ENCODE peak calls at places on chromosome 1, in six cellular contexts. W is GM12891, H is K562, E is GM12878, T is HepG2, Z is H1. V is an unnamed sample.

GRCh38 chr1:167141963-167142362 is 48.1 kb downstream of the STYXL2 start:
- DNase-seq in W (no peak), H (no peak), E (no peak), T (no peak), Z (no peak), V (no peak)

GRCh38 chr1:101438359-101438758 is 201.5 kb downstream of the S1PR1 start:
- DNase-seq in W (no peak), H (no peak), E (no peak), T (peak), Z (no peak), V (no peak)

GRCh38 chr1:96834986-96835385 is 113.4 kb downstream of the PTBP2 start:
- DNase-seq in W (no peak), H (no peak), E (no peak), T (no peak), Z (no peak), V (no peak)

GRCh38 chr1:108877858-108878257 is 1.1 kb downstream of the GPSM2 start:
- DNase-seq in W (no peak), H (no peak), E (no peak), T (no peak), Z (no peak), V (no peak)

GRCh38 chr1:101388904-101389546 is 152.2 kb downstream of the S1PR1 start:
- DNase-seq in W (no peak), H (no peak), E (peak), T (no peak), Z (no peak), V (no peak)

GRCh38 chr1:231315887-231316286 is 21.8 kb downstream of the EXOC8 start:
- DNase-seq in W (peak), H (peak), E (no peak), T (peak), Z (peak), V (peak)

GRCh38 chr1:58391056-58391455 is 155.5 kb downstream of the OMA1 start:
- DNase-seq in W (no peak), H (no peak), E (no peak), T (no peak), Z (no peak), V (no peak)

GRCh38 chr1:152107289-152107983 is 7.8 kb downstream of the TCHH start:
- DNase-seq in W (no peak), H (no peak), E (no peak), T (no peak), Z (no peak), V (no peak)

GRCh38 chr1:8886589-8886988 is 8.1 kb upstream of the ENO1 start:
- DNase-seq in W (no peak), H (no peak), E (no peak), T (no peak), Z (no peak), V (no peak)

GRCh38 chr1:12063141-12064072 is at the start of gene TNFRSF8:
- DNase-seq in W (no peak), H (peak), E (no peak), T (no peak), Z (no peak), V (no peak)

GRCh38 chr1:118773656-118774055 is 214.5 kb downstream of the TBX15 start:
- DNase-seq in W (no peak), H (no peak), E (no peak), T (no peak), Z (no peak), V (no peak)

GRCh38 chr1:164801791-164802572 is 243.0 kb downstream of the PBX1 start:
- DNase-seq in W (no peak), H (no peak), E (no peak), T (no peak), Z (no peak), V (no peak)

GRCh38 chr1:31064685-31065309 is 720 bp downstream of the PUM1 start:
- DNase-seq in W (peak), H (peak), E (no peak), T (peak), Z (no peak), V (peak)

GRCh38 chr1:21864730-21865129 is 52.7 kb downstream of the LDLRAD2 start:
- DNase-seq in W (no peak), H (no peak), E (no peak), T (no peak), Z (no peak), V (no peak)

GRCh38 chr1:21866629-21867009 is 54.6 kb downstream of the LDLRAD2 start:
- DNase-seq in W (no peak), H (no peak), E (no peak), T (no peak), Z (no peak), V (no peak)

GRCh38 chr1:21863981-21864380 is 51.9 kb downstream of the LDLRAD2 start:
- DNase-seq in W (no peak), H (no peak), E (no peak), T (no peak), Z (no peak), V (no peak)

GRCh38 chr1:21865609-21865942 is 53.5 kb downstream of the LDLRAD2 start:
- DNase-seq in W (no peak), H (no peak), E (no peak), T (no peak), Z (no peak), V (no peak)

GRCh38 chr1:21865943-21866628 is 54.0 kb downstream of the LDLRAD2 start:
- DNase-seq in W (peak), H (peak), E (peak), T (peak), Z (peak), V (peak)
- TF ChIP-seq POLR2A in W (no peak), H (no peak), E (no peak), T (no peak), Z (no peak), V (no peak)

DNA sequence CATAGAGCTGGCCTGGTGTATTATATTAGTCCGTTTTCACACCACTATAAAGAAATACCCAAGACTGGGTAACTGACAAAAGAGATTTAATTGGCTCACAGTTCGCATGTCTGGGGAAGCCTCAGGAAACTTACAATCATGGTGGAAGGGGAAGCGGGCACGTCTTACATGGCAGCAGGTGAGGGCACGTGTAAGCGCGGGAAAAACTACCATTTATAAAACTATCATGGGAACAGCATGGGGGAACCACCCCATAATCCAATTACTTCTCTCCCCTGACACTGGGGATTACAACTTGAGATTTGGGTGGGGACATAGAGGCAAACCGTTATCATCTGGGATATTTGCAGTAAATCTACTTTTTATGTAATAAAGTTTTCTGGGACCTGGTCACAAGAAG is 6.8 kb downstream of the IER5 start:
- DNase-seq in W (no peak), H (no peak), E (no peak), T (no peak), Z (no peak), V (no peak)
- TF ChIP-seq TAF1 in W (no peak), H (no peak), E (no peak), T (no peak), Z (no peak), V (no peak)

GRCh38 chr1:215566556-215567490 is at the start of gene KCTD3:
- DNase-seq in W (no peak), H (peak), E (no peak), T (peak), Z (no peak), V (no peak)
- TF ChIP-seq POLR2A in W (no peak), H (peak), E (peak), T (peak), Z (peak), V (peak)

GRCh38 chr1:18750600-18750999 is 108.9 kb downstream of the TAS1R2 start:
- DNase-seq in W (no peak), H (no peak), E (no peak), T (no peak), Z (no peak), V (no peak)
- TF ChIP-seq TAF1 in W (no peak), H (no peak), E (no peak), T (no peak), Z (no peak), V (no peak)

GRCh38 chr1:206635080-206635982 is at the start of gene DYRK3:
- DNase-seq in W (peak), H (peak), E (peak), T (peak), Z (peak), V (peak)
- TF ChIP-seq POLR2A in W (peak), H (peak), E (peak), T (peak), Z (peak), V (peak)

GRCh38 chr1:94095112-94095637 is 25.8 kb downstream of the ABCA4 start:
- DNase-seq in W (no peak), H (no peak), E (no peak), T (no peak), Z (no peak), V (no peak)
- TF ChIP-seq TAF1 in W (no peak), H (no peak), E (no peak), T (no peak), Z (no peak), V (no peak)

DNA sequence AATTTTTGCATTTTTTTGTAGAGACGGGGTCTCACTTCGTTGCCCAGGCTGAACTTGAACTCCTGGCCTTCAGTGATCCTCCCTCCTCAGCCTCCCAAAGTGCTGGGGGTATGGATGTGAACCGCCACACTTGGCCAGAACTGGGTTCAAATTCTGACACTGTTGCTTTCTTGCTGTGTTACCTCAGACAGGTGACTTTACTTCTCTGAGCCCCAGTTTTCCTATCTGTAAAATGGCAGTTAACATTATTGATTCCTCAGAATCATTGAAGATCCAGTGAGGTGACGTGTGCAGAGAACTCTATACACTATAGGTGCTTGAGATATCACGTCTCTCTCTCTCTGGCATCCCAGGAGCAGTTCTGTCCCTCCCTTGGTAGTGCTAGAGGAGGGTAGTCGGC is 3.0 kb upstream of the HPCA start:
- DNase-seq in W (no peak), H (no peak), E (no peak), T (no peak), Z (no peak), V (no peak)
- TF ChIP-seq POLR2A in W (no peak), H (no peak), E (no peak), T (no peak), Z (no peak), V (no peak)

GRCh38 chr1:35369922-35370671 is 101.6 kb downstream of the ZMYM4 start:
- DNase-seq in W (no peak), H (peak), E (no peak), T (no peak), Z (no peak), V (no peak)
- TF ChIP-seq TAF1 in W (no peak), H (no peak), E (no peak), T (no peak), Z (no peak), V (no peak)

DNA sequence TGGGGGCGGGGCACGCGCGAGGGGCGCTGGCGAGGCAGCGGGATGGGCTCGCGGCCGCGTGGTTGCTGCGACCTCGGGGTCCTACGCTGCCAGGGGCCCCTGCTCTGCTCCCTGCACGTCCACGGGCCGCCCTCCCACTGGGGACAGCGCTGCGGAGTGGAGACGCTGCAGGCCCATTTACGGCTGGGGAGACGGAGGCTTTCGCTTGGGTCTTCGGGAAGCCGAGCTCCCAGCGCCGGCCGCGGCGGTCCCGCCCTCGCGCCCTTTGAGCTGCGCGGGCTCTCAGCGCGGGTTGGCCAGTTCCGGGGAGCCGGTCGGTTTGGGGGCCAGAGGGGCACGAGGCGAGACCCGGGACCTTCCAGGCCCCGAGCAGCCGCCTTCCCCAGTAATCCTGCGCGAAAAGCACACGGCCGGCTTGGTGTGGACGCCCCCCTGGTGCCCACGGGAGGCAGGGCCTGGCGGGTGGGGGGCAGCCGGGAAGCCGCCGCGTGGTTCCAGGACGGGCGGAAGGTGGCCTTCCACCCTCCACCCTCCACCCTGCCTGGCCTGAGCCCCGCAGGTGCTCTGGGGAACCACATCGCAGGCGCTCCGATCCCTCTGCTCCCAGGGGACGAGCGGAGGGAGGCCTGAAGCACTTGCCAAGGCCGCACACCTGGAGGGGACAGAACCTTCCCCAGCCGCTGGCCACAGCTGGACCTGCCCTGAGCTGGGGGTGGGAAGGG is 570 bp upstream of the PEX10 start:
- DNase-seq in W (peak), H (peak), E (no peak), T (peak), Z (no peak), V (peak)
- TF ChIP-seq POLR2A in W (no peak), H (peak), E (peak), T (peak), Z (no peak), V (peak)